ENCODE peak calls at places on chromosomes 13 and 19, in seven cellular contexts. D is aorta, Q is neural progenitor cell, E is iPS DF 6.9, J is Panc1, K is tibial artery, T is OCI-LY7. Y is an unnamed sample.

GRCh38 chr19:289651-290538 is 1.3 kb downstream of the PLPP2 start:
- DNase-seq in D (peak; percentile 61), Q (no peak), E (no peak), J (peak; percentile 7), K (no peak), T (no peak), Y (no peak)

GRCh38 chr19:45884682-45885555 is 1.0 kb downstream of the IRF2BP1 start:
- DNase-seq in D (no peak), Q (peak; percentile 32), E (no peak), J (no peak), K (no peak), T (no peak), Y (no peak)

GRCh38 chr13:111227405-111227804 is 93.0 kb upstream of the TEX29 start:
- DNase-seq in D (no peak), Q (no peak), E (no peak), J (no peak), K (no peak), T (no peak), Y (no peak)

GRCh38 chr19:50158577-50158976 is 4.5 kb downstream of the IZUMO2 start:
- DNase-seq in D (no peak), Q (no peak), E (no peak), J (no peak), K (no peak), T (peak; percentile 5), Y (no peak)

GRCh38 chr19:45972944-45973525 is 630 bp downstream of the NOVA2 start:
- DNase-seq in D (no peak), Q (peak; percentile 68), E (no peak), J (no peak), K (no peak), T (no peak), Y (no peak)

GRCh38 chr19:45883881-45884681 is 1.9 kb downstream of the IRF2BP1 start:
- DNase-seq in D (no peak), Q (no peak), E (no peak), J (no peak), K (no peak), T (no peak), Y (no peak)

GRCh38 chr19:54121259-54121658 is 5.7 kb downstream of the PRPF31 start:
- DNase-seq in D (no peak), Q (no peak), E (no peak), J (no peak), K (no peak), T (no peak), Y (no peak)

GRCh38 chr13:110885966-110886365 is 28.9 kb downstream of the ANKRD10 start:
- DNase-seq in D (no peak), Q (peak; percentile 52), E (no peak), J (no peak), K (no peak), T (no peak), Y (no peak)

GRCh38 chr13:37526710-37527446 is 71.7 kb downstream of the POSTN start:
- DNase-seq in D (no peak), Q (no peak), E (no peak), J (no peak), K (no peak), T (no peak), Y (no peak)

GRCh38 chr13:98439136-98439828 is 137.6 kb downstream of the STK24 start:
- DNase-seq in D (peak; percentile 65), Q (no peak), E (no peak), J (no peak), K (no peak), T (no peak), Y (no peak)

GRCh38 chr13:36512771-36513170 is 80.5 kb downstream of the CCNA1 start:
- DNase-seq in D (no peak), Q (no peak), E (no peak), J (no peak), K (no peak), T (no peak), Y (no peak)

GRCh38 chr13:79108914-79109643 is 297.0 kb downstream of the RBM26 start:
- DNase-seq in D (no peak), Q (no peak), E (no peak), J (no peak), K (no peak), T (no peak), Y (no peak)

GRCh38 chr13:102945324-102945815 is 99.5 kb downstream of the ERCC5 start:
- DNase-seq in D (no peak), Q (no peak), E (no peak), J (no peak), K (no peak), T (no peak), Y (no peak)

GRCh38 chr13:59532405-59532804 is 631.3 kb downstream of the DIAPH3 start:
- DNase-seq in D (no peak), Q (no peak), E (no peak), J (no peak), K (no peak), T (no peak), Y (no peak)

GRCh38 chr19:6856749-6857372 is 30.5 kb upstream of the ADGRE1 start:
- DNase-seq in D (no peak), Q (no peak), E (no peak), J (no peak), K (no peak), T (no peak), Y (no peak)

GRCh38 chr13:38348890-38349289 is 761 bp upstream of the UFM1 start:
- DNase-seq in D (no peak), Q (no peak), E (no peak), J (no peak), K (no peak), T (no peak), Y (no peak)

GRCh38 chr13:109387438-109387837 is 398.9 kb downstream of the IRS2 start:
- DNase-seq in D (no peak), Q (no peak), E (no peak), J (no peak), K (no peak), T (no peak), Y (no peak)

GRCh38 chr13:101917475-101917810 is 465.0 kb downstream of the ITGBL1 start:
- DNase-seq in D (peak; percentile 64), Q (peak; percentile 54), E (no peak), J (no peak), K (no peak), T (no peak), Y (no peak)
- H3K4me3 ChIP-seq in D (peak overlapping the region; percentile 15), Q (peak overlapping the region; percentile 67), E (peak overlapping the region; percentile 85), J (peak overlapping the region; percentile 39), K (peak overlapping the region; percentile 51), T (no peak overlapping the region), Y (no peak overlapping the region)

DNA sequence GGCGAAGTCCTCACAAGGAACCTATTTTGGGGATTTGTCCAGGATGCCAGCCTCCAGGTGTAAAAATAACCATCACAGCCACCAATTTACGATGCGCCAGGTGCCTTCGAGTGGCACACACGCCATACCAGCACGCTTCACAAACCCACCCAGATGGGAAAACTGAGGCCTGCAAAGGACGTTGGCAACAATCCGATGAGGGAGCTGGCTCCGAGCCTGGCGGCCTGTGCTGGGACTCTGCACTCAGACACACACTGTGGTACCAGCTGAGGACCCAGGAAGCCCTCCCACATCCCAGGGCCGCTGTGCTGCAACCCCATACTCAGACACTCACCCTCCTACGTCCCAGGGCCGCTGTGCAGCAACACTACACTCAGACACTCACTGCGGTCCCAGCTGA is 65.0 kb upstream of the C13orf46 start:
- DNase-seq in D (no peak), Q (no peak), E (no peak), J (no peak), K (no peak), T (no peak), Y (no peak)
- H3K4me1 ChIP-seq in D (no peaks in the 10 kb centered on the region), Q (peaks cover 22% of the 10 kb centered on the region), E (peaks cover 3% of the 10 kb centered on the region), J (peaks cover 3% of the 10 kb centered on the region), K (peaks cover 20% of the 10 kb centered on the region), T (peaks cover 9% of the 10 kb centered on the region), Y (peaks cover 60% of the 10 kb centered on the region)

GRCh38 chr19:19109601-19110000 is 28.7 kb downstream of the TMEM161A start:
- DNase-seq in D (no peak), Q (no peak), E (no peak), J (no peak), K (no peak), T (no peak), Y (no peak)

GRCh38 chr19:19111967-19112580 is 26.2 kb downstream of the TMEM161A start:
- DNase-seq in D (no peak), Q (no peak), E (no peak), J (no peak), K (no peak), T (no peak), Y (no peak)

GRCh38 chr19:19111138-19111835 is 27.0 kb downstream of the TMEM161A start:
- DNase-seq in D (no peak), Q (no peak), E (no peak), J (no peak), K (no peak), T (no peak), Y (no peak)

GRCh38 chr19:19113040-19113541 is 25.2 kb downstream of the TMEM161A start:
- DNase-seq in D (no peak), Q (peak; percentile 64), E (no peak), J (no peak), K (no peak), T (peak; percentile 21), Y (no peak)

DNA sequence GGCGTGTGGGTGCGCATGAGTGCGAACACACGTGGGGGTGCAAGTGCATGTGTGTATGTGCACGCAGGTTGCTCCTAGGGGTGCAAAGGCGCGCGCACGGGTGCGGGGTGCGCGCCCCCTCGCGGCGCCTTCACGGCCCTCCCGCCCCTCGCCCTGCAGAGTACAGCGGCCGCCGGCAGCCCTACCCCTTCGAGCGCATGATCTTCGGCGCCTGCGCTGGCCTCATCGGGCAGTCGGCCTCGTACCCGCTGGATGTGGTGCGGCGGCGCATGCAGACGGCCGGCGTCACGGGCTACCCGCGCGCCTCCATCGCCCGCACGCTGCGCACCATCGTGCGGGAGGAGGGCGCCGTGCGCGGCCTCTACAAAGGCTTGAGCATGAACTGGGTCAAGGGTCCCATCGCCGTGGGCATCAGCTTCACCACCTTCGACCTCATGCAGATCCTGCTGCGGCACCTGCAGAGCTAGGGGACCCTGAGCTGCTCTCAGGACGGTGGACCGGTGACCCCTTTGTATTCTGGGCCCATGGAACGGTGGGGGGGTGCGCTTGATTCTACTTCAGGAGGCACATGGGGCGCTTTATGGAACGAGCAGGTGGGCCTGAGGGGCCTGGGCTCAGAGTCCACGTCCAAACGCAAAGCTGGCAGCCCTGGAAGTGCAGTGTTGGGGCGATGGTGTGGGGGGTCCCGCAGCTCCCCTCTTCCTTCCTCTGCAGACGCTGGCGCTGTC is 27.7 kb downstream of the TMEM161A start:
- DNase-seq in D (no peak), Q (peak; percentile 81), E (no peak), J (no peak), K (no peak), T (no peak), Y (no peak)
- H3K4me3 ChIP-seq in D (no peak overlapping the region), Q (peak overlapping the region; percentile 17), E (no peak overlapping the region), J (no peak overlapping the region), K (no peak overlapping the region), T (no peak overlapping the region), Y (no peak overlapping the region)

GRCh38 chr19:3382460-3383100 is 16.2 kb downstream of the NFIC start:
- DNase-seq in D (no peak), Q (no peak), E (no peak), J (no peak), K (no peak), T (no peak), Y (no peak)

GRCh38 chr19:3380829-3381228 is 14.4 kb downstream of the NFIC start:
- DNase-seq in D (no peak), Q (no peak), E (no peak), J (no peak), K (no peak), T (no peak), Y (no peak)

GRCh38 chr19:3383121-3383722 is 16.8 kb downstream of the NFIC start:
- DNase-seq in D (no peak), Q (no peak), E (no peak), J (no peak), K (peak; percentile 69), T (no peak), Y (no peak)

GRCh38 chr19:3378352-3379146 is 12.2 kb downstream of the NFIC start:
- DNase-seq in D (no peak), Q (no peak), E (no peak), J (no peak), K (no peak), T (no peak), Y (no peak)

GRCh38 chr19:3381701-3382372 is 15.5 kb downstream of the NFIC start:
- DNase-seq in D (no peak), Q (no peak), E (no peak), J (no peak), K (no peak), T (no peak), Y (no peak)
- H3K4me1 ChIP-seq in D (peaks cover 1% of the 10 kb centered on the region), Q (no peaks in the 10 kb centered on the region), E (peaks cover 3% of the 10 kb centered on the region), J (peaks cover 39% of the 10 kb centered on the region), K (peaks cover 58% of the 10 kb centered on the region), T (no peaks in the 10 kb centered on the region), Y (peaks cover 94% of the 10 kb centered on the region)

Y was measured in vagina.